ENCODE peak calls at places on chromosomes 11 and 22, in ten cellular contexts. K is activated CD4-positive, CD25-positive, alpha-beta regulatory T cell treated with anti-CD3 and anti-CD28 coated beads, Interleukin-2, amount 50 U/mL, for 16 hours; X is tibial artery; H is non-pigmented ciliary epithelial cell; L is RWPE2; P is BE2C; E is breast epithelium; W is HTR-8/SVneo; U is SJSA1; S is stimulated activated naive CD4-positive, alpha-beta T cell. I is an unnamed sample.

GRCh38 chr22:46618667-46619066 is 1.5 kb upstream of the GRAMD4 start:
- DNase-seq in W (no peak), P (no peak), H (no peak), U (no peak), K (no peak), S (no peak), X (no peak), E (no peak), L (peak; percentile 61), I (no peak)

GRCh38 chr22:22685586-22685985 is 41.2 kb downstream of the GGTLC2 start:
- DNase-seq in P (no peak), X (no peak), U (no peak), K (no peak), E (no peak), S (no peak), H (no peak), W (no peak), L (no peak), I (no peak)

GRCh38 chr11:131038597-131038996 is 122.3 kb upstream of the SNX19 start:
- DNase-seq in X (no peak), S (no peak), H (peak; percentile 1), L (no peak), U (no peak), K (no peak), P (no peak), E (no peak), W (peak; percentile 12), I (peak; percentile 58)

GRCh38 chr11:33375688-33376311 is 118.6 kb downstream of the HIPK3 start:
- DNase-seq in X (no peak), W (no peak), U (no peak), S (no peak), P (peak; percentile 8), H (no peak), L (no peak), E (no peak), K (no peak), I (peak; percentile 48)

GRCh38 chr22:48781868-48782267 is 1045.8 kb downstream of the BRD1 start:
- DNase-seq in L (no peak), H (no peak), S (no peak), K (no peak), E (no peak), X (no peak), P (no peak), W (no peak), U (peak; percentile 34), I (no peak)

GRCh38 chr22:50696799-50697561 is 24.4 kb downstream of the SHANK3 start:
- DNase-seq in P (peak; percentile 19), W (peak; percentile 49), S (no peak), K (no peak), X (no peak), E (no peak), H (no peak), L (peak; percentile 46), U (no peak), I (no peak)

GRCh38 chr22:24325105-24325757 is 54.6 kb downstream of the SPECC1L start:
- DNase-seq in H (peak; percentile 63), U (peak; percentile 54), L (no peak), W (peak; percentile 59), K (no peak), E (no peak), P (peak; percentile 27), S (no peak), X (no peak), I (peak; percentile 62)

GRCh38 chr22:17890245-17890671 is 116.0 kb upstream of the BID start:
- DNase-seq in H (no peak), U (no peak), S (no peak), L (no peak), P (no peak), W (no peak), X (no peak), K (no peak), E (no peak), I (peak; percentile 28)

GRCh38 chr22:40436460-40437431 is 66.4 kb downstream of the SGSM3 start:
- DNase-seq in K (no peak), P (no peak), W (peak; percentile 29), X (no peak), L (no peak), U (no peak), S (no peak), H (no peak), E (no peak), I (peak; percentile 63)

GRCh38 chr11:123505546-123506299 is 75.7 kb downstream of the GRAMD1B start:
- DNase-seq in L (no peak), P (peak; percentile 56), U (no peak), S (no peak), H (no peak), E (no peak), W (no peak), X (no peak), K (no peak), I (no peak)

GRCh38 chr22:44530106-44530505 is 32.1 kb upstream of the RTL6 start:
- DNase-seq in U (no peak), P (no peak), K (no peak), X (no peak), S (no peak), H (no peak), E (no peak), W (no peak), L (no peak), I (no peak)

GRCh38 chr11:65616575-65617001 is 1.0 kb downstream of the PCNX3 start:
- DNase-seq in S (no peak), K (no peak), H (no peak), X (no peak), U (no peak), W (no peak), L (no peak), P (no peak), E (no peak), I (no peak)

GRCh38 chr11:133934599-133935550 is 21.9 kb downstream of the IGSF9B start:
- DNase-seq in H (peak; percentile 27), W (peak; percentile 66), L (peak; percentile 70), S (no peak), E (no peak), K (no peak), X (no peak), P (peak; percentile 83), U (no peak), I (peak; percentile 86)

GRCh38 chr22:39227542-39228272 is 17.1 kb downstream of the PDGFB start:
- DNase-seq in W (no peak), S (no peak), E (no peak), L (no peak), H (no peak), P (no peak), K (no peak), X (no peak), U (no peak), I (no peak)

GRCh38 chr22:38959574-38959973 is 2.2 kb downstream of the APOBEC3A start:
- DNase-seq in S (no peak), E (no peak), W (no peak), K (no peak), H (no peak), L (no peak), P (no peak), X (no peak), U (no peak), I (no peak)

GRCh38 chr11:30310623-30311022 is 12.3 kb upstream of the ARL14EP start:
- DNase-seq in W (no peak), H (no peak), P (no peak), K (no peak), S (no peak), X (no peak), U (no peak), L (no peak), E (no peak), I (no peak)

GRCh38 chr11:108697872-108698473 is 33.1 kb downstream of the DDX10 start:
- DNase-seq in U (peak; percentile 39), K (no peak), W (peak; percentile 72), E (no peak), P (peak; percentile 59), L (no peak), X (peak; percentile 28), H (no peak), S (no peak), I (peak; percentile 52)

GRCh38 chr11:17063171-17064002 is 14.1 kb downstream of the RPS13 start:
- DNase-seq in X (no peak), E (peak; percentile 68), L (no peak), K (no peak), H (no peak), P (peak; percentile 63), U (peak; percentile 74), W (peak; percentile 62), S (no peak), I (peak; percentile 36)

GRCh38 chr11:45994421-45995341 is 72.2 kb downstream of the LARGE2 start:
- DNase-seq in U (no peak), H (no peak), K (no peak), X (no peak), P (peak; percentile 59), W (no peak), S (no peak), L (no peak), E (no peak), I (no peak)

GRCh38 chr11:122724520-122724919 is 69.0 kb downstream of the UBASH3B start:
- DNase-seq in P (no peak), E (no peak), U (peak; percentile 43), L (no peak), W (no peak), X (no peak), K (no peak), H (no peak), S (no peak), I (peak; percentile 71)

GRCh38 chr11:17314232-17314547 is 37.4 kb upstream of the NCR3LG1 start:
- DNase-seq in K (no peak), X (no peak), P (no peak), H (peak; percentile 70), W (peak; percentile 72), S (no peak), U (no peak), L (no peak), E (no peak), I (peak; percentile 85)

GRCh38 chr11:77593883-77594282 is 4.1 kb downstream of the AQP11 start:
- DNase-seq in P (no peak), X (no peak), K (no peak), L (no peak), S (no peak), E (no peak), W (no peak), H (no peak), U (no peak), I (no peak)

GRCh38 chr11:9616858-9617257 is 43.4 kb downstream of the WEE1 start:
- DNase-seq in E (no peak), L (no peak), H (no peak), P (no peak), U (no peak), X (no peak), S (no peak), K (no peak), W (no peak), I (peak; percentile 51)

GRCh38 chr11:102812188-102812587 is 14.2 kb upstream of the MMP1 start:
- DNase-seq in H (no peak), L (no peak), P (no peak), K (no peak), X (no peak), E (no peak), S (no peak), W (no peak), U (no peak), I (no peak)

GRCh38 chr22:19419464-19420178 is 11.9 kb downstream of the HIRA start:
- DNase-seq in K (no peak), X (no peak), L (no peak), E (no peak), P (no peak), H (no peak), W (no peak), U (no peak), S (no peak), I (no peak)

GRCh38 chr11:20025331-20025840 is 134.9 kb downstream of the DBX1 start:
- DNase-seq in X (no peak), U (peak; percentile 40), H (no peak), L (no peak), W (no peak), S (no peak), E (no peak), K (no peak), P (no peak), I (no peak)

GRCh38 chr11:132874638-132875037 is 657.7 kb downstream of the OPCML start:
- DNase-seq in X (no peak), E (no peak), H (peak; percentile 76), U (peak; percentile 38), S (no peak), W (peak; percentile 15), L (no peak), K (no peak), P (no peak), I (peak; percentile 94)

GRCh38 chr11:19806251-19806650 is 93.6 kb downstream of the NAV2 start:
- DNase-seq in L (no peak), U (no peak), H (no peak), E (no peak), K (no peak), P (no peak), S (no peak), X (no peak), W (no peak), I (no peak)

I was measured in HT1080.